ENCODE peak calls at places on chromosomes 6 and 20, in ten cellular contexts. K, H, D, L, R, Z, A, T, B and Q are unnamed samples. For H3K9me3, the result is how much of the 10 kb centered on the place peaks cover.

GRCh38 chr6:20817806-20818320 is 283.6 kb downstream of the CDKAL1 start:
- DNase-seq in K (no peak), H (no peak), D (no peak), L (no peak), R (no peak), Z (no peak), A (no peak), T (no peak), B (no peak), Q (no peak)

GRCh38 chr6:154166140-154166539 is 127.1 kb downstream of the OPRM1 start:
- DNase-seq in K (no peak), H (no peak), D (no peak), L (no peak), R (no peak), Z (no peak), A (no peak), T (no peak), B (no peak), Q (no peak)

GRCh38 chr6:48736486-48737206 is 625.6 kb upstream of the PTCHD4 start:
- DNase-seq in K (no peak), H (peak), D (no peak), L (peak), R (no peak), Z (peak), A (no peak), T (no peak), B (no peak), Q (no peak)

GRCh38 chr20:41003143-41003932 is 25.3 kb upstream of the TOP1 start:
- DNase-seq in K (peak), H (peak), D (peak), L (no peak), R (no peak), Z (peak), A (peak), T (peak), B (peak), Q (peak)

GRCh38 chr6:51613558-51613957 is 473.9 kb downstream of the PKHD1 start:
- DNase-seq in K (no peak), H (no peak), D (no peak), L (no peak), R (no peak), Z (no peak), A (no peak), T (no peak), B (no peak), Q (no peak)

GRCh38 chr20:50434653-50435396 is 75.4 kb upstream of the PTPN1 start:
- DNase-seq in K (peak), H (peak), D (no peak), L (no peak), R (no peak), Z (peak), A (no peak), T (no peak), B (no peak), Q (no peak)

GRCh38 chr6:71929047-71929446 is 42.7 kb downstream of the RIMS1 start:
- DNase-seq in K (no peak), H (no peak), D (no peak), L (no peak), R (no peak), Z (no peak), A (no peak), T (no peak), B (no peak), Q (no peak)

GRCh38 chr6:134216304-134217029 is 101.4 kb downstream of the SGK1 start:
- DNase-seq in K (no peak), H (no peak), D (no peak), L (no peak), R (no peak), Z (no peak), A (no peak), T (no peak), B (no peak), Q (no peak)

GRCh38 chr20:1177680-1178079 is 7.1 kb downstream of the TMEM74B start:
- DNase-seq in K (peak), H (peak), D (no peak), L (peak), R (no peak), Z (no peak), A (no peak), T (no peak), B (no peak), Q (no peak)

GRCh38 chr6:122530440-122531046 is 58.9 kb upstream of the SERINC1 start:
- DNase-seq in K (peak), H (peak), D (no peak), L (peak), R (no peak), Z (peak), A (peak), T (peak), B (no peak), Q (no peak)

GRCh38 chr6:37987008-37987407 is 167.5 kb downstream of the ZFAND3 start:
- DNase-seq in K (no peak), H (peak), D (no peak), L (no peak), R (no peak), Z (no peak), A (no peak), T (no peak), B (no peak), Q (no peak)

GRCh38 chr6:21665436-21666199 is 72.1 kb downstream of the SOX4 start:
- DNase-seq in K (no peak), H (no peak), D (no peak), L (peak), R (peak), Z (peak), A (no peak), T (no peak), B (no peak), Q (peak)

GRCh38 chr6:4270799-4271198 is 135.4 kb upstream of the ECI2 start:
- DNase-seq in K (no peak), H (peak), D (no peak), L (no peak), R (no peak), Z (no peak), A (no peak), T (no peak), B (no peak), Q (no peak)

GRCh38 chr6:152091201-152091600 is 283.7 kb downstream of the ESR1 start:
- DNase-seq in K (no peak), H (no peak), D (no peak), L (no peak), R (no peak), Z (no peak), A (no peak), T (no peak), B (no peak), Q (no peak)

GRCh38 chr20:56781108-56781739 is 152.1 kb downstream of the TFAP2C start:
- DNase-seq in K (peak), H (peak), D (no peak), L (no peak), R (no peak), Z (no peak), A (no peak), T (no peak), B (no peak), Q (no peak)

GRCh38 chr20:63435552-63435951 is 36.9 kb downstream of the KCNQ2 start:
- DNase-seq in K (no peak), H (peak), D (no peak), L (no peak), R (no peak), Z (no peak), A (no peak), T (no peak), B (no peak), Q (no peak)

GRCh38 chr6:40907198-40907701 is 131.8 kb downstream of the UNC5CL start:
- DNase-seq in K (peak), H (peak), D (no peak), L (peak), R (peak), Z (peak), A (no peak), T (peak), B (no peak), Q (peak)

GRCh38 chr6:38391206-38391908 is 248.4 kb downstream of the BTBD9 start:
- DNase-seq in K (no peak), H (peak), D (no peak), L (no peak), R (no peak), Z (no peak), A (no peak), T (no peak), B (no peak), Q (no peak)

GRCh38 chr6:100881707-100882040 is 545 bp upstream of the ASCC3 start:
- DNase-seq in K (no peak), H (peak), D (no peak), L (no peak), R (no peak), Z (no peak), A (no peak), T (no peak), B (no peak), Q (no peak)

GRCh38 chr6:136737343-136738177 is 54.7 kb downstream of the MAP3K5 start:
- DNase-seq in K (no peak), H (peak), D (no peak), L (no peak), R (no peak), Z (no peak), A (no peak), T (no peak), B (no peak), Q (no peak)

GRCh38 chr6:165013701-165014100 is 295.7 kb downstream of the C6orf118 start:
- DNase-seq in K (no peak), H (peak), D (no peak), L (no peak), R (no peak), Z (peak), A (no peak), T (no peak), B (no peak), Q (no peak)
- H3K9me3 ChIP-seq in K (under half), H (under half), D (under half), L (under half), R (under half), Z (under half), A (under half), T (under half), B (under half), Q (under half)

GRCh38 chr6:35911871-35912653 is 8.8 kb downstream of the SRPK1 start:
- DNase-seq in K (no peak), H (peak), D (no peak), L (no peak), R (no peak), Z (no peak), A (no peak), T (no peak), B (no peak), Q (no peak)
- H3K9me3 ChIP-seq in K (under half), H (under half), D (under half), L (under half), R (under half), Z (under half), A (under half), T (under half), B (under half), Q (under half)

GRCh38 chr20:42192321-42192720 is 574.1 kb upstream of the CHD6 start:
- DNase-seq in K (no peak), H (no peak), D (no peak), L (no peak), R (no peak), Z (no peak), A (no peak), T (no peak), B (no peak), Q (no peak)
- H3K9me3 ChIP-seq in K (under half), H (under half), D (under half), L (under half), R (under half), Z (under half), A (under half), T (under half), B (under half), Q (under half)

GRCh38 chr20:59788196-59788735 is 145.2 kb downstream of the SYCP2 start:
- DNase-seq in K (no peak), H (no peak), D (no peak), L (no peak), R (no peak), Z (no peak), A (no peak), T (peak), B (no peak), Q (no peak)
- H3K9me3 ChIP-seq in K (under half), H (under half), D (under half), L (under half), R (under half), Z (under half), A (under half), T (under half), B (under half), Q (under half)

DNA sequence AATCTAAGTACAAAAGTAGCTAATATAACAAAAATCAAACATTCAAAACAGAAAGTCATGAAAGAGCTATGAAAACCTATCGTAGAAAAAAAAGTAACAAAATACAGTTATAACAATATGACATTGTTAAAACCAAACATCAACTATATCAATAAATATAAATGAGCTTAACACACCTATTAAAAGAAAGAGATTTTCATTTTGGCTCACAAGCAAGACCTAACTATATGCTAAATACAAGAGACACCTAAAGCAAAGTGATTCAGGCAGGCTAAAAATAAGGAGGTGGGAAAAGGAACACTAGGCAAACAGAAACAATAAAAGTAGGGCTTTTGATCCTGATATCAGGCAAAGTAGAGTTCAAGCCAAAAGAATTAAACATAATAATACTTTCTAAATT is 13.5 kb downstream of the ZNF322 start:
- DNase-seq in K (no peak), H (no peak), D (no peak), L (no peak), R (no peak), Z (no peak), A (no peak), T (no peak), B (no peak), Q (no peak)
- H3K9me3 ChIP-seq in K (half or more), H (under half), D (under half), L (under half), R (under half), Z (under half), A (under half), T (under half), B (under half), Q (under half)